ENCODE peak calls at places on chromosomes 4 and X, in ten cellular contexts. M, J, Q, H, B, I, D, E, V and U are unnamed samples.

GRCh38 chr4:59540311-59540710 is 1659.8 kb upstream of the ADGRL3 start:
- DNase-seq in M (no peak), J (no peak), Q (no peak), H (no peak), B (no peak), I (no peak), D (no peak), E (no peak), V (no peak), U (no peak)

GRCh38 chr4:38324861-38325451 is 339.0 kb upstream of the KLF3 start:
- DNase-seq in M (no peak), J (no peak), Q (no peak), H (no peak), B (no peak), I (no peak), D (no peak), E (no peak), V (no peak), U (no peak)

GRCh38 chrX:19629541-19629940 is 114.2 kb upstream of the MAP3K15 start:
- DNase-seq in M (peak), J (peak), Q (no peak), H (no peak), B (no peak), I (no peak), D (no peak), E (no peak), V (no peak), U (no peak)

GRCh38 chr4:87387237-87387636 is 3.8 kb downstream of the HSD17B11 start:
- DNase-seq in M (no peak), J (no peak), Q (no peak), H (no peak), B (no peak), I (no peak), D (peak), E (no peak), V (no peak), U (no peak)

GRCh38 chr4:162969194-162969593 is 197.5 kb downstream of the NAF1 start:
- DNase-seq in M (no peak), J (no peak), Q (no peak), H (no peak), B (no peak), I (no peak), D (no peak), E (no peak), V (no peak), U (no peak)

GRCh38 chrX:119518371-119518770 is 46.8 kb downstream of the STEEP1 start:
- DNase-seq in M (no peak), J (no peak), Q (no peak), H (no peak), B (no peak), I (no peak), D (no peak), E (no peak), V (no peak), U (no peak)

GRCh38 chrX:17842769-17843525 is 18.2 kb downstream of the RAI2 start:
- DNase-seq in M (no peak), J (no peak), Q (no peak), H (peak), B (no peak), I (no peak), D (no peak), E (no peak), V (no peak), U (no peak)

GRCh38 chrX:40863671-40864070 is 128.3 kb upstream of the MED14 start:
- DNase-seq in M (no peak), J (no peak), Q (no peak), H (no peak), B (no peak), I (no peak), D (no peak), E (no peak), V (no peak), U (no peak)

GRCh38 chrX:153829799-153830631 is at the start of gene PDZD4:
- DNase-seq in M (no peak), J (no peak), Q (no peak), H (peak), B (no peak), I (no peak), D (no peak), E (no peak), V (no peak), U (no peak)

GRCh38 chr4:46277165-46277951 is 112.6 kb downstream of the GABRA2 start:
- DNase-seq in M (no peak), J (no peak), Q (no peak), H (no peak), B (no peak), I (no peak), D (no peak), E (no peak), V (no peak), U (no peak)

GRCh38 chrX:7574325-7574724 is 268.6 kb upstream of the VCX start:
- DNase-seq in M (no peak), J (no peak), Q (no peak), H (peak), B (no peak), I (no peak), D (no peak), E (no peak), V (no peak), U (no peak)

GRCh38 chr4:37780444-37781133 is 45.9 kb upstream of the PGM2 start:
- DNase-seq in M (no peak), J (no peak), Q (no peak), H (peak), B (no peak), I (no peak), D (peak), E (no peak), V (no peak), U (no peak)

GRCh38 chrX:30955687-30956086 is 66.6 kb upstream of the TAB3 start:
- DNase-seq in M (no peak), J (no peak), Q (no peak), H (no peak), B (no peak), I (no peak), D (no peak), E (no peak), V (no peak), U (no peak)

GRCh38 chr4:1240721-1241465 is 8.0 kb downstream of the CTBP1 start:
- DNase-seq in M (no peak), J (peak), Q (no peak), H (no peak), B (peak), I (no peak), D (peak), E (no peak), V (no peak), U (no peak)

GRCh38 chr4:168076989-168077725 is 15.2 kb upstream of the ANXA10 start:
- DNase-seq in M (no peak), J (peak), Q (peak), H (peak), B (no peak), I (peak), D (peak), E (no peak), V (peak), U (peak)

DNA sequence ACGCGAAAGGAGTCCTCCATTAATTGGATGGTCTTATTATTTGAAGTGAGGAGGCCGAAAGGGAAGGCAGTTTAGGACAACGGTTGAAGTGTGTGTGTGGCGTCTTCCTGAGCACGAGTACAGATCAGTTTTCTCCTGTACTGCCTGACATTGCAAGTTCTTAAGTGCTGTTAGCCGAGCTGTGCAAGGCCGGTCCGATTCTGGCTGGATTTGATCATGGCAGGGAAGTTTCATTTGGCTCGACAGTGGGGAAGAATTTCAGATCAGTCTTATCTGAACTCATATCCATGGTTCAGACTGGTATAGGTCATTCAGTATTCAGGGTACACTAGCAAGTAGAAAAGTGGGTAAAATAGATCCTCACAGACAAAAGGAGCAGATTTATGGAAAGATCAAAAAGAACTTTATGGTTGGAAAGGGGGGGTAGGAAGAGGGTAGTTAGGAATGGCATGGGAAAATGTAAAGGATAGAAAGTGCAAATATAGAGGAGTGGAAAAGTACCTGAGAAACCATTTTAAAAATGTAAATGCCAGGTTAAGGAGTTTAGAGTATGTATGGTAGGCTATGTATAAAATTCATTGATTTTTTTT is 689 bp downstream of the THAP9 start:
- DNase-seq in M (no peak), J (no peak), Q (no peak), H (no peak), B (no peak), I (no peak), D (no peak), E (no peak), V (no peak), U (no peak)
- TF ChIP-seq POLR2A in M (no peak), J (peak), Q (no peak), H (no peak), B (no peak), I (peak), D (no peak), E (no peak), V (peak), U (peak)

DNA sequence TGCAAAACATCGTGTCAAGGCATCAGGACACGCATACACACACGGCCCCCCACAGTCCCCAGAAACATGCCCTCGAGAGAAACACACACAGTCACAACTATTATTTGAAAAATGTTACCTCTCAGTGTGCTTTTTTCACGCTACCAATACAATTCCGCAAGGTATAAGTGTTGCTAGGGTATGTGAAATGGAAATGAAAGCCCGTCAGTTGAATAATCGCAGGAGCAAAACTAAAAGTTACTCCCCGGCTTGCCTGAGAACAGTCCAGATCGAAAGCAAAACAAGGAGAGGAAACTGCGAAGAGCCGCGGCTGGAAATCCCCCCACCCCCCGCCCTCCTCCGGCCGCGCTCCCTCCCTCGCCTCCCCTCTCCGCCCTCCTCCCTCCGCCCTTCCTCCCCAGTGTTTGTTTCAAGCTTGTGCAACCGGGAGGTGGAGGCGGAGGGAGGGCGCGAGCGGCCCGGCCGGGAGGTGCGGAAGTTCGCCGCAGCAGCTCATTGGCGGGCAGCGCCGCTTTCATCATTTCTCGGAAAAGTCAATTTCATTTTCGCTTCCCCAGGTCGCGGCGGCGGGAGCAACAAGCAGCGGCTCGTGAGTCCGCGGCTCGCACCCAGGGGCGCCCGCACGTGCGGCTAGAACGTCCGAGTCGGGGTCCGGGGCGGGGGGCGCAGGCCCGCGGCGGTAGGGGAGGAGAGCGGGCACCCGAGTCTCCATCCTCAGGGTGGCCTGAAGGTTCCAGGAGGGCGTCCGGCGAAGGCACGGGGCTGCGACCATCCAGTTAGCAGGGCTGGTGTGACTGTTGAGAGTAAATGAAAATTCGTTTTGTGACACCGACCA is at the start of gene IRF2:
- DNase-seq in M (peak), J (peak), Q (peak), H (peak), B (peak), I (peak), D (peak), E (peak), V (peak), U (peak)
- TF ChIP-seq POLR2A in M (peak), J (no peak), Q (peak), H (peak), B (peak), I (peak), D (peak), E (no peak), V (peak), U (peak)

GRCh38 chr4:16226816-16227461 is 668 bp upstream of the TAPT1 start:
- DNase-seq in M (peak), J (peak), Q (peak), H (peak), B (peak), I (no peak), D (peak), E (no peak), V (no peak), U (peak)
- TF ChIP-seq POLR2A in M (no peak), J (no peak), Q (peak), H (no peak), B (no peak), I (no peak), D (peak), E (no peak), V (no peak), U (peak)

GRCh38 chrX:47587906-47588735 is 5.9 kb downstream of the TIMP1 start:
- DNase-seq in M (no peak), J (no peak), Q (no peak), H (no peak), B (peak), I (no peak), D (no peak), E (no peak), V (no peak), U (no peak)
- TF ChIP-seq POLR2A in M (no peak), J (no peak), Q (no peak), H (no peak), B (no peak), I (no peak), D (no peak), E (no peak), V (no peak), U (no peak)

GRCh38 chr4:147731611-147732515 is at the start of gene ARHGAP10:
- DNase-seq in M (peak), J (peak), Q (peak), H (peak), B (peak), I (peak), D (peak), E (no peak), V (peak), U (peak)
- TF ChIP-seq POLR2A in M (peak), J (peak), Q (peak), H (no peak), B (no peak), I (peak), D (no peak), E (no peak), V (peak), U (no peak)